ENCODE peak calls at places on chromosomes 16 and 17, in seven cellular contexts. V is tibial nerve, T is GM12878, X is transverse colon, Q is sigmoid colon, B is A549, E is stomach. J is an unnamed sample.

GRCh38 chr16:52569296-52569695 is 22.4 kb upstream of the TOX3 start:
- DNase-seq in V (no peak), T (no peak), X (no peak), Q (no peak), B (no peak), E (peak; percentile 69), J (no peak)

GRCh38 chr16:14321542-14321941 is 250.4 kb downstream of the MRTFB start:
- DNase-seq in V (no peak), T (no peak), X (no peak), Q (no peak), B (peak; percentile 56), E (no peak), J (peak; percentile 59)

GRCh38 chr17:77096570-77097214 is 44.1 kb upstream of the SEC14L1 start:
- DNase-seq in V (peak; percentile 36), T (no peak), X (no peak), Q (no peak), B (peak; percentile 51), E (peak; percentile 60), J (no peak)

GRCh38 chr16:19912445-19913305 is 28.0 kb upstream of the GPRC5B start:
- DNase-seq in V (no peak), T (no peak), X (no peak), Q (no peak), B (no peak), E (no peak), J (no peak)

GRCh38 chr17:78645421-78646295 is 68.5 kb upstream of the DNAH17 start:
- DNase-seq in V (peak; percentile 69), T (peak; percentile 70), X (peak; percentile 81), Q (peak; percentile 89), B (peak; percentile 88), E (peak; percentile 57), J (no peak)

GRCh38 chr16:57875347-57875746 is 73.1 kb upstream of the KIFC3 start:
- DNase-seq in V (no peak), T (no peak), X (no peak), Q (no peak), B (no peak), E (no peak), J (no peak)

GRCh38 chr16:59634951-59635350 is 900.8 kb upstream of the GOT2 start:
- DNase-seq in V (no peak), T (no peak), X (no peak), Q (no peak), B (no peak), E (no peak), J (no peak)

GRCh38 chr17:29143894-29144293 is 36.3 kb downstream of the MYO18A start:
- DNase-seq in V (no peak), T (no peak), X (no peak), Q (no peak), B (peak; percentile 67), E (no peak), J (no peak)

GRCh38 chr17:57357392-57357784 is 101.1 kb downstream of the MSI2 start:
- DNase-seq in V (no peak), T (no peak), X (peak; percentile 53), Q (no peak), B (no peak), E (peak; percentile 91), J (peak; percentile 59)

GRCh38 chr17:72684405-72685020 is 408.0 kb downstream of the SLC39A11 start:
- DNase-seq in V (no peak), T (no peak), X (no peak), Q (no peak), B (peak; percentile 48), E (no peak), J (no peak)

GRCh38 chr16:67163164-67163902 is 1.2 kb upstream of the HSF4 start:
- DNase-seq in V (peak; percentile 16), T (no peak), X (no peak), Q (peak; percentile 89), B (no peak), E (no peak), J (peak; percentile 76)

GRCh38 chr17:67829331-67829730 is 4.0 kb downstream of the BPTF start:
- DNase-seq in V (no peak), T (peak; percentile 49), X (no peak), Q (no peak), B (no peak), E (no peak), J (no peak)

GRCh38 chr17:5788266-5788900 is 204.1 kb upstream of the NLRP1 start:
- DNase-seq in V (no peak), T (no peak), X (no peak), Q (no peak), B (no peak), E (no peak), J (no peak)

GRCh38 chr17:1647802-1648581 is 1.7 kb downstream of the RILP start:
- DNase-seq in V (peak; percentile 36), T (no peak), X (peak; percentile 53), Q (peak; percentile 85), B (peak; percentile 67), E (peak; percentile 44), J (no peak)

GRCh38 chr16:32116080-32116479 is 137.0 kb upstream of the TP53TG3D start:
- DNase-seq in V (no peak), T (no peak), X (no peak), Q (no peak), B (no peak), E (no peak), J (no peak)

GRCh38 chr17:27462149-27462548 is 5.9 kb downstream of the KSR1 start:
- DNase-seq in V (no peak), T (no peak), X (no peak), Q (no peak), B (no peak), E (no peak), J (no peak)

GRCh38 chr16:66363196-66363777 is 3.2 kb upstream of the CDH5 start:
- DNase-seq in V (no peak), T (no peak), X (no peak), Q (no peak), B (no peak), E (no peak), J (no peak)

GRCh38 chr17:10197721-10198508 is 491 bp downstream of the GAS7 start:
- DNase-seq in V (no peak), T (no peak), X (no peak), Q (no peak), B (no peak), E (no peak), J (peak; percentile 21)

GRCh38 chr16:76676356-76676755 is 399.2 kb downstream of the CNTNAP4 start:
- DNase-seq in V (no peak), T (no peak), X (no peak), Q (no peak), B (no peak), E (no peak), J (no peak)

GRCh38 chr16:75114179-75114945 is 2.2 kb downstream of the LDHD start:
- DNase-seq in V (no peak), T (no peak), X (no peak), Q (no peak), B (no peak), E (no peak), J (no peak)

GRCh38 chr17:55303701-55304145 is 39.0 kb downstream of the HLF start:
- DNase-seq in V (no peak), T (no peak), X (no peak), Q (no peak), B (no peak), E (no peak), J (no peak)
- TF ChIP-seq EP300 in V (no peak), T (no peak), X (no peak), Q (no peak), B (no peak), E (no peak), J (no peak)

GRCh38 chr17:73758245-73758644 is 114.0 kb upstream of the SDK2 start:
- DNase-seq in V (no peak), T (no peak), X (no peak), Q (no peak), B (no peak), E (no peak), J (no peak)
- H3K4me3 ChIP-seq in V (no peak overlapping the region), T (no peak overlapping the region), X (no peak overlapping the region), Q (no peak overlapping the region), B (no peak overlapping the region), E (no peak overlapping the region), J (no peak overlapping the region)

GRCh38 chr16:82983390-82983789 is 356.6 kb downstream of the CDH13 start:
- DNase-seq in V (no peak), T (no peak), X (no peak), Q (no peak), B (no peak), E (no peak), J (no peak)
- H3K27ac ChIP-seq in V (no peak overlapping the region), T (no peak overlapping the region), X (no peak overlapping the region), Q (no peak overlapping the region), B (no peak overlapping the region), E (no peak overlapping the region), J (no peak overlapping the region)

GRCh38 chr17:16593356-16594102 is 24.5 kb upstream of the ZNF287 start:
- DNase-seq in V (peak; percentile 43), T (no peak), X (no peak), Q (no peak), B (no peak), E (no peak), J (no peak)
- TF ChIP-seq EP300 in V (peak; percentile 82), T (no peak), X (no peak), Q (no peak), B (no peak), E (no peak), J (no peak)

GRCh38 chr16:27879601-27880247 is 183.8 kb downstream of the GSG1L start:
- DNase-seq in V (no peak), T (no peak), X (no peak), Q (no peak), B (no peak), E (no peak), J (no peak)
- H3K4me3 ChIP-seq in V (no peak overlapping the region), T (no peak overlapping the region), X (no peak overlapping the region), Q (no peak overlapping the region), B (no peak overlapping the region), E (no peak overlapping the region), J (no peak overlapping the region)

DNA sequence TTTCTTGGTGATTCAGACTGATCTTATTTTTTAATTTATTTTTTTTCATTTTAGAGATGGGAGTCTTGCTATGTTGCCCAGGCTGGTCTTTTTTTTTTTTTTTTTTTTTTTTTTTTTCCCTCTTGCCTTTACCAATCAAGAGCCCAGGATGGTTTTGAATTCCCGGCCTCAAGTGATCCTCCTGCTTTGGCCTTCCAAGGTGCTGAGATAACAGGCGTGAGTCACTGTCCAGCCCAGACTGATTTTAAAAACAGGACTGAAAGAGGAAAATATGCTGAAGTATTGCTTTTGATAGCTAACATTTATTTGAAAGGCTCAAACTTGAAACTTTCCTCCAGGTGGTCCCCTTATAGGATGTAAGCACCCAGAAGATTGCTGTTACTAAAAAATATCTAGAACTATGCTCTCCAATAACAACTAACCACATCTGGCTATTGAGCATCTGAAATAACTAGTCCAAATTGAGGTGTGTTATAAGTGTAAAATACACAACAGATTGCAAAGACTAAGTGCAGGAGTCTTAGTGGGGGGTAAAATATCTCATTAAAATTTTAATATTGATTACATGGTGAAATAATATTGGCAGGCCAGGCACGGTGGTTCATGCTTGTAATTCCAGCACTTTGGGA is 15.8 kb upstream of the BRIP1 start:
- DNase-seq in V (no peak), T (no peak), X (no peak), Q (no peak), B (no peak), E (no peak), J (no peak)
- H3K27ac ChIP-seq in V (no peak overlapping the region), T (no peak overlapping the region), X (no peak overlapping the region), Q (no peak overlapping the region), B (no peak overlapping the region), E (no peak overlapping the region), J (no peak overlapping the region)